ENCODE peak calls at places on chromosomes 7 and 10, in six cellular contexts. One of them, this sample, is unnamed.

GRCh38 chr10:120480065-120480600 is 23.1 kb downstream of the PLPP4 start:
- DNase-seq in IMR-90: no peak
- DNase-seq in trophoblast cell: peak; percentile 1
- DNase-seq in H9: peak; percentile 14
- DNase-seq in H1: peak; percentile 17
- DNase-seq in neuronal stem cell: no peak
- DNase-seq in this sample: no peak

GRCh38 chr7:65225422-65226006 is 148.1 kb upstream of the ZNF92 start:
- DNase-seq in neuronal stem cell: no peak
- DNase-seq in H9: no peak
- DNase-seq in trophoblast cell: no peak
- DNase-seq in IMR-90: no peak
- DNase-seq in H1: no peak
- DNase-seq in this sample: no peak

GRCh38 chr10:17237915-17238444 is 9.9 kb downstream of the VIM start:
- DNase-seq in IMR-90: peak; percentile 51
- DNase-seq in neuronal stem cell: no peak
- DNase-seq in H9: no peak
- DNase-seq in trophoblast cell: no peak
- DNase-seq in H1: no peak
- DNase-seq in this sample: no peak

GRCh38 chr7:52925332-52925731 is 110.1 kb upstream of the POM121L12 start:
- DNase-seq in H1: no peak
- DNase-seq in H9: peak; percentile 50
- DNase-seq in trophoblast cell: no peak
- DNase-seq in IMR-90: no peak
- DNase-seq in neuronal stem cell: no peak
- DNase-seq in this sample: no peak

GRCh38 chr7:34457329-34457728 is 200.7 kb upstream of the NPSR1 start:
- DNase-seq in H1: peak; percentile 46
- DNase-seq in trophoblast cell: no peak
- DNase-seq in IMR-90: no peak
- DNase-seq in neuronal stem cell: no peak
- DNase-seq in H9: peak; percentile 30
- DNase-seq in this sample: no peak

GRCh38 chr7:29239638-29240037 is 45.1 kb downstream of the CHN2 start:
- DNase-seq in IMR-90: no peak
- DNase-seq in neuronal stem cell: no peak
- DNase-seq in trophoblast cell: peak; percentile 40
- DNase-seq in H1: peak; percentile 58
- DNase-seq in H9: peak; percentile 56
- DNase-seq in this sample: no peak

GRCh38 chr10:12949248-12949647 is 52.3 kb downstream of the CCDC3 start:
- DNase-seq in trophoblast cell: no peak
- DNase-seq in IMR-90: no peak
- DNase-seq in neuronal stem cell: no peak
- DNase-seq in H9: no peak
- DNase-seq in H1: peak; percentile 52
- DNase-seq in this sample: no peak

GRCh38 chr7:140625908-140626868 is 14.4 kb downstream of the DENND2A start:
- DNase-seq in neuronal stem cell: no peak
- DNase-seq in H1: peak; percentile 69
- DNase-seq in trophoblast cell: peak; percentile 99
- DNase-seq in IMR-90: peak; percentile 100
- DNase-seq in H9: peak; percentile 94
- DNase-seq in this sample: peak; percentile 96

GRCh38 chr7:128035712-128036111 is 4.5 kb upstream of the LRRC4 start:
- DNase-seq in trophoblast cell: peak; percentile 17
- DNase-seq in H9: no peak
- DNase-seq in neuronal stem cell: no peak
- DNase-seq in IMR-90: no peak
- DNase-seq in H1: no peak
- DNase-seq in this sample: no peak

GRCh38 chr7:75611557-75612178 is 119.5 kb downstream of the SPDYE5 start:
- DNase-seq in H9: peak; percentile 83
- DNase-seq in neuronal stem cell: peak; percentile 8
- DNase-seq in trophoblast cell: no peak
- DNase-seq in H1: peak; percentile 68
- DNase-seq in IMR-90: no peak
- DNase-seq in this sample: no peak

GRCh38 chr10:119588071-119588470 is 8.7 kb downstream of the TIAL1 start:
- DNase-seq in IMR-90: no peak
- DNase-seq in H9: no peak
- DNase-seq in neuronal stem cell: no peak
- DNase-seq in trophoblast cell: no peak
- DNase-seq in H1: no peak
- DNase-seq in this sample: no peak

GRCh38 chr7:132687981-132688383 is 111.7 kb upstream of the PLXNA4 start:
- DNase-seq in H1: peak; percentile 49
- DNase-seq in trophoblast cell: no peak
- DNase-seq in IMR-90: no peak
- DNase-seq in H9: peak; percentile 56
- DNase-seq in neuronal stem cell: no peak
- DNase-seq in this sample: no peak

GRCh38 chr7:40674316-40674715 is 539.5 kb downstream of the SUGCT start:
- DNase-seq in H9: no peak
- DNase-seq in neuronal stem cell: no peak
- DNase-seq in H1: no peak
- DNase-seq in IMR-90: no peak
- DNase-seq in trophoblast cell: no peak
- DNase-seq in this sample: no peak

GRCh38 chr10:104612577-104613205 is 28.4 kb upstream of the SORCS3 start:
- DNase-seq in trophoblast cell: no peak
- DNase-seq in H1: no peak
- DNase-seq in neuronal stem cell: no peak
- DNase-seq in IMR-90: no peak
- DNase-seq in H9: no peak
- DNase-seq in this sample: no peak

GRCh38 chr10:36494386-36494785 is 631.0 kb upstream of the ANKRD30A start:
- DNase-seq in H1: no peak
- DNase-seq in H9: no peak
- DNase-seq in trophoblast cell: no peak
- DNase-seq in neuronal stem cell: no peak
- DNase-seq in IMR-90: peak; percentile 87
- DNase-seq in this sample: peak; percentile 83

GRCh38 chr10:43824934-43825333 is 176.3 kb upstream of the ZNF32 start:
- DNase-seq in IMR-90: peak; percentile 48
- DNase-seq in neuronal stem cell: no peak
- DNase-seq in H1: no peak
- DNase-seq in trophoblast cell: no peak
- DNase-seq in H9: no peak
- DNase-seq in this sample: peak; percentile 81

GRCh38 chr10:119281581-119282071 is 74.3 kb downstream of the GRK5 start:
- DNase-seq in H9: no peak
- DNase-seq in neuronal stem cell: no peak
- DNase-seq in IMR-90: no peak
- DNase-seq in H1: no peak
- DNase-seq in trophoblast cell: no peak
- DNase-seq in this sample: no peak

GRCh38 chr7:101488826-101489572 is 126.3 kb downstream of the COL26A1 start:
- DNase-seq in H1: no peak
- DNase-seq in trophoblast cell: peak; percentile 98
- DNase-seq in neuronal stem cell: no peak
- DNase-seq in H9: no peak
- DNase-seq in IMR-90: no peak
- DNase-seq in this sample: no peak

GRCh38 chr10:29328988-29329387 is 40.1 kb downstream of the LYZL1 start:
- DNase-seq in H9: no peak
- DNase-seq in trophoblast cell: peak; percentile 70
- DNase-seq in neuronal stem cell: no peak
- DNase-seq in IMR-90: peak; percentile 64
- DNase-seq in H1: no peak
- DNase-seq in this sample: peak; percentile 15

GRCh38 chr10:3740157-3740871 is 44.7 kb downstream of the KLF6 start:
- DNase-seq in IMR-90: peak; percentile 76
- DNase-seq in trophoblast cell: peak; percentile 96
- DNase-seq in H9: no peak
- DNase-seq in neuronal stem cell: no peak
- DNase-seq in H1: no peak
- DNase-seq in this sample: peak; percentile 54

GRCh38 chr7:7972128-7972527 is 3.5 kb downstream of the GLCCI1 start:
- DNase-seq in H9: no peak
- DNase-seq in trophoblast cell: no peak
- DNase-seq in H1: no peak
- DNase-seq in IMR-90: peak; percentile 6
- DNase-seq in neuronal stem cell: no peak
- DNase-seq in this sample: peak; percentile 31

GRCh38 chr10:131315343-131315742 is 3.8 kb upstream of the TCERG1L start:
- DNase-seq in trophoblast cell: peak; percentile 75
- DNase-seq in IMR-90: no peak
- DNase-seq in neuronal stem cell: no peak
- DNase-seq in H9: no peak
- DNase-seq in H1: no peak
- DNase-seq in this sample: no peak

GRCh38 chr10:21099291-21099800 is 202.2 kb upstream of the NEBL start:
- DNase-seq in trophoblast cell: no peak
- DNase-seq in neuronal stem cell: no peak
- DNase-seq in H9: no peak
- DNase-seq in IMR-90: no peak
- DNase-seq in H1: no peak
- DNase-seq in this sample: no peak

DNA sequence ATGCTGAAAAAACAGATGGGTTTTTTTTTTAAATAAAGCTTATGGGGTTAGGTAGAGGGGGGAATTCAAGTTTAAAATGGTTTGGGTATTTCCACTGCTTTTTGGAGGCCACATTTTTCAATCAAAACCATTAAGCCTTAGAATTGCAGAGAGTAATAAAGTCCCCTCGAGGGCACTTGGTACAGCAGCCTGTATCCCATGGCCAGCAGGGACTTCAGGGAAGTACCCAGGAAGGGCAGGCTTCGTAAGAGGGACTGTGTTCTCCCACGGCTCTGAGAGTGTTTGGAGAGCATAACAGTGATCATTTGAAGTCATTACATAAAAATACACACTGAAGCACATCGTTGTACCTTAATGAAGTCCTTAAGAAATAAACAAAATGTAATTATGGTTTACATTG is 432.7 kb downstream of the DPP6 start:
- DNase-seq in trophoblast cell: no peak
- DNase-seq in H1: no peak
- DNase-seq in H9: no peak
- DNase-seq in IMR-90: no peak
- DNase-seq in neuronal stem cell: no peak
- DNase-seq in this sample: no peak
- H3K9me3 ChIP-seq in trophoblast cell: no peaks in the 10 kb centered on the region
- H3K9me3 ChIP-seq in H1: no peaks in the 10 kb centered on the region
- H3K9me3 ChIP-seq in H9: no peaks in the 10 kb centered on the region
- H3K9me3 ChIP-seq in IMR-90: peaks cover 37% of the 10 kb centered on the region
- H3K9me3 ChIP-seq in neuronal stem cell: no peaks in the 10 kb centered on the region
- H3K9me3 ChIP-seq in this sample: peaks cover 14% of the 10 kb centered on the region

GRCh38 chr7:114830952-114831351 is 90.9 kb upstream of the MDFIC start:
- DNase-seq in IMR-90: no peak
- DNase-seq in trophoblast cell: no peak
- DNase-seq in neuronal stem cell: no peak
- DNase-seq in H1: no peak
- DNase-seq in H9: no peak
- DNase-seq in this sample: no peak
- H3K14ac ChIP-seq in IMR-90: no peak overlapping the region
- H3K14ac ChIP-seq in trophoblast cell: no peak overlapping the region
- H3K14ac ChIP-seq in neuronal stem cell: no peak overlapping the region
- H3K14ac ChIP-seq in H1: no peak overlapping the region
- H3K14ac ChIP-seq in H9: no peak overlapping the region
- H3K14ac ChIP-seq in this sample: no peak overlapping the region

DNA sequence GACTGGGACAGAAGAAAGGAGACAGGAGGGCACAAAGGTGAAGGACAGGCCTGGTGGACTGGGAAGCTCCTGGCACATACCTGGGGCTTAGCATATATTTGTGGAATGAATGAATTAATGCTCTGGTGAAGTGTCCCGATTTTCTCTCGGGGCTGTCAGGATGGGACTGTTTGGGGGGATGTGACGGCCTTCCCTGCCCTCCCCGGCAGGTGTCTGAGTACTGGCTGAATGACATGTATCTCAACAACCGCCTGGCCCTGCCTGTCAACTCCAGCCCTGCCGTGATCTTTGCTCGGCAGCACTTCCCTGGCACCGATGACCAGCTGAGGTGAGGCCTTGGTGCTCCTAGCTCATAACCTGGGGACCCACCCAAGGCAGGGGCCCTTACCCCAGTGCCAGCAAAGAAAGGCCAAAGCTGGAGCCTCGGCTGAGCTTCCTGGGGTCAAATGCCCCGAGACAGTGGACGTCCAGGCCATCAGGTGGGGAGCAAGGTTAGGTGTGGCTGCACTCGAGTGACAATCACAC is 6.5 kb downstream of the CHAT start:
- DNase-seq in IMR-90: no peak
- DNase-seq in H1: no peak
- DNase-seq in trophoblast cell: no peak
- DNase-seq in H9: no peak
- DNase-seq in neuronal stem cell: no peak
- DNase-seq in this sample: no peak
- H3K9me3 ChIP-seq in IMR-90: no peaks in the 10 kb centered on the region
- H3K9me3 ChIP-seq in H1: no peaks in the 10 kb centered on the region
- H3K9me3 ChIP-seq in trophoblast cell: peaks cover 3% of the 10 kb centered on the region
- H3K9me3 ChIP-seq in H9: no peaks in the 10 kb centered on the region
- H3K9me3 ChIP-seq in neuronal stem cell: no peaks in the 10 kb centered on the region
- H3K9me3 ChIP-seq in this sample: no peaks in the 10 kb centered on the region

GRCh38 chr10:78803710-78804109 is 265.1 kb upstream of the ZMIZ1 start:
- DNase-seq in H1: no peak
- DNase-seq in neuronal stem cell: no peak
- DNase-seq in IMR-90: no peak
- DNase-seq in H9: no peak
- DNase-seq in trophoblast cell: no peak
- DNase-seq in this sample: no peak
- H3K14ac ChIP-seq in H1: no peak overlapping the region
- H3K14ac ChIP-seq in neuronal stem cell: peak overlapping the region; percentile 14
- H3K14ac ChIP-seq in IMR-90: peak overlapping the region; percentile 64
- H3K14ac ChIP-seq in H9: no peak overlapping the region
- H3K14ac ChIP-seq in trophoblast cell: peak overlapping the region; percentile 11
- H3K14ac ChIP-seq in this sample: peak overlapping the region; percentile 49